ENCODE peak calls at places on chromosomes 5 and 9, in seven cellular contexts. V, O, Y, D, I, S and J are unnamed samples.

GRCh38 chr5:171342362-171343111 is 33.5 kb downstream of the TLX3 start:
- DNase-seq in V (no peak), O (peak; percentile 40), Y (peak; percentile 36), D (peak; percentile 60), I (peak; percentile 78), S (peak; percentile 34), J (peak; percentile 21)

GRCh38 chr5:71533614-71534013 is 53.5 kb upstream of the MCCC2 start:
- DNase-seq in V (no peak), O (no peak), Y (peak; percentile 31), D (no peak), I (peak; percentile 41), S (no peak), J (no peak)

GRCh38 chr9:135214706-135215105 is 127.2 kb downstream of the OLFM1 start:
- DNase-seq in V (no peak), O (no peak), Y (no peak), D (no peak), I (no peak), S (no peak), J (no peak)

GRCh38 chr9:131739988-131740648 is at the start of gene RAPGEF1:
- DNase-seq in V (peak; percentile 62), O (peak; percentile 37), Y (peak; percentile 94), D (peak; percentile 78), I (peak; percentile 68), S (no peak), J (peak; percentile 43)

GRCh38 chr9:133786371-133786753 is 48.2 kb upstream of the SARDH start:
- DNase-seq in V (no peak), O (no peak), Y (peak; percentile 80), D (no peak), I (no peak), S (no peak), J (no peak)

GRCh38 chr5:38697013-38697412 is 140.6 kb upstream of the LIFR start:
- DNase-seq in V (no peak), O (no peak), Y (no peak), D (no peak), I (peak; percentile 29), S (no peak), J (no peak)

GRCh38 chr9:107569171-107569570 is 79.6 kb upstream of the KLF4 start:
- DNase-seq in V (no peak), O (no peak), Y (no peak), D (no peak), I (peak; percentile 80), S (no peak), J (no peak)

GRCh38 chr5:160356550-160357347 is 13.7 kb downstream of the C1QTNF2 start:
- DNase-seq in V (no peak), O (no peak), Y (no peak), D (no peak), I (no peak), S (no peak), J (no peak)

GRCh38 chr5:164188733-164189148 is 683.3 kb downstream of the MAT2B start:
- DNase-seq in V (no peak), O (no peak), Y (no peak), D (no peak), I (no peak), S (no peak), J (peak; percentile 28)

GRCh38 chr5:107469064-107469463 is 201.7 kb downstream of the EFNA5 start:
- DNase-seq in V (no peak), O (no peak), Y (no peak), D (no peak), I (no peak), S (no peak), J (no peak)

GRCh38 chr9:17587113-17587512 is 8.2 kb downstream of the SH3GL2 start:
- DNase-seq in V (no peak), O (no peak), Y (no peak), D (no peak), I (no peak), S (no peak), J (no peak)

GRCh38 chr9:135015565-135015964 is 71.9 kb upstream of the OLFM1 start:
- DNase-seq in V (no peak), O (no peak), Y (no peak), D (no peak), I (no peak), S (no peak), J (no peak)

GRCh38 chr9:131575121-131575640 is 29.9 kb downstream of the PRRT1B start:
- DNase-seq in V (no peak), O (no peak), Y (no peak), D (no peak), I (no peak), S (no peak), J (no peak)

GRCh38 chr9:126703330-126704156 is 89.8 kb downstream of the LMX1B start:
- DNase-seq in V (no peak), O (no peak), Y (peak; percentile 14), D (no peak), I (no peak), S (no peak), J (no peak)